ENCODE peak calls at places on chromosomes 16 and 17, in nine cellular contexts. R is NCI-H748 treated with DMSO at 0.1 percent for 48 hours; L is stimulated activated CD4-positive, alpha-beta T cell treated with anti-CD3 and anti-CD28 coated beads, Interleukin-15, amount 100 ng/mL, for 1 hour; D is ovary; S is thoracic aorta; A is cardiac muscle cell; X is CD8-positive, alpha-beta memory T cell; E is left ventricle myocardium inferior; C is stimulated activated effector memory CD8-positive, alpha-beta T cell treated with anti-CD3 and anti-CD28 coated beads, Interleukin-12 subunit alpha, Interleukin-12 subunit beta, amount 100 ng/mL, for 72 hours. M is an unnamed sample.

GRCh38 chr17:63698381-63698885 is 1.5 kb downstream of the LIMD2 start:
- DNase-seq in E (no peak), D (no peak), A (no peak), L (peak; percentile 26), X (peak; percentile 20), R (no peak), S (no peak), C (peak; percentile 71), M (no peak)

GRCh38 chr17:73142763-73143395 is 21.9 kb upstream of the SSTR2 start:
- DNase-seq in D (no peak), L (no peak), X (no peak), E (no peak), A (peak; percentile 57), C (no peak), S (no peak), R (no peak), M (no peak)

GRCh38 chr17:31919802-31920525 is 16.8 kb upstream of the SUZ12 start:
- DNase-seq in R (no peak), E (no peak), S (no peak), C (no peak), X (no peak), A (peak; percentile 41), L (no peak), D (no peak), M (no peak)

GRCh38 chr17:35164716-35165115 is 17.1 kb downstream of the UNC45B start:
- DNase-seq in L (no peak), C (no peak), A (no peak), X (no peak), S (no peak), E (no peak), D (no peak), R (no peak), M (no peak)

GRCh38 chr16:57372372-57373116 is at the start of gene CX3CL1:
- DNase-seq in E (peak; percentile 60), D (peak; percentile 34), A (peak; percentile 69), C (no peak), X (no peak), L (no peak), S (no peak), R (no peak), M (no peak)

GRCh38 chr17:19002805-19003542 is 1.6 kb downstream of the FAM83G start:
- DNase-seq in C (no peak), D (no peak), S (no peak), A (peak; percentile 27), E (no peak), R (no peak), L (no peak), X (no peak), M (no peak)

GRCh38 chr16:8569650-8570338 is 20.5 kb downstream of the TMEM114 start:
- DNase-seq in R (no peak), L (no peak), S (no peak), D (no peak), A (no peak), E (no peak), C (no peak), X (no peak), M (no peak)

GRCh38 chr17:17236295-17237025 is 508 bp downstream of the FLCN start:
- DNase-seq in A (peak; percentile 22), C (peak; percentile 58), E (no peak), L (no peak), X (peak; percentile 2), R (peak; percentile 50), D (no peak), S (no peak), M (no peak)

GRCh38 chr17:45143101-45143670 is 5.1 kb upstream of the HEXIM1 start:
- DNase-seq in E (peak; percentile 15), X (no peak), A (no peak), R (no peak), S (no peak), L (no peak), D (peak; percentile 48), C (no peak), M (no peak)

GRCh38 chr16:89317101-89317671 is 99.7 kb downstream of the ZNF778 start:
- DNase-seq in S (no peak), A (no peak), E (no peak), R (no peak), C (no peak), L (no peak), D (no peak), X (no peak), M (no peak)

GRCh38 chr17:45398800-45399199 is 33.9 kb downstream of the ARHGAP27 start:
- DNase-seq in C (no peak), A (no peak), R (no peak), E (no peak), S (no peak), D (no peak), X (no peak), L (no peak), M (no peak)

GRCh38 chr16:50323335-50324011 is 45.3 kb downstream of the BRD7 start:
- DNase-seq in S (no peak), C (no peak), R (no peak), L (no peak), X (no peak), A (peak; percentile 50), D (no peak), E (no peak), M (no peak)

GRCh38 chr17:57009737-57010445 is 32.0 kb downstream of the SCPEP1 start:
- DNase-seq in D (peak; percentile 30), A (peak; percentile 46), E (peak; percentile 25), X (no peak), C (peak; percentile 71), S (no peak), R (peak; percentile 43), L (peak; percentile 22), M (no peak)

GRCh38 chr17:7745748-7746470 is 28.4 kb downstream of the DNAH2 start:
- DNase-seq in R (no peak), X (no peak), D (peak; percentile 29), L (no peak), C (no peak), E (no peak), A (peak; percentile 97), S (no peak), M (peak; percentile 77)

GRCh38 chr16:66662445-66663194 is 33.9 kb downstream of the CMTM4 start:
- DNase-seq in C (no peak), E (no peak), R (no peak), A (peak; percentile 58), X (no peak), D (no peak), L (no peak), S (no peak), M (no peak)

GRCh38 chr17:44197980-44198720 is 1.5 kb downstream of the ATXN7L3 start:
- DNase-seq in L (no peak), X (peak; percentile 47), E (no peak), S (no peak), A (peak; percentile 53), R (no peak), D (peak; percentile 36), C (no peak), M (peak; percentile 21)

GRCh38 chr16:4110065-4110464 is 6.2 kb downstream of the ADCY9 start:
- DNase-seq in C (no peak), S (no peak), R (no peak), D (no peak), L (no peak), X (no peak), E (no peak), A (no peak), M (no peak)

GRCh38 chr17:66675991-66676371 is 158.9 kb upstream of the CACNG5 start:
- DNase-seq in S (no peak), A (no peak), E (no peak), X (no peak), R (no peak), C (no peak), D (no peak), L (no peak), M (no peak)

GRCh38 chr16:62625291-62625690 is 589.1 kb upstream of the CDH8 start:
- DNase-seq in S (no peak), X (no peak), D (no peak), C (no peak), A (no peak), E (no peak), R (no peak), L (no peak), M (no peak)

GRCh38 chr17:78806451-78806850 is 24.4 kb upstream of the CYTH1 start:
- DNase-seq in A (no peak), R (no peak), L (no peak), S (no peak), C (no peak), D (no peak), E (no peak), X (peak; percentile 70), M (no peak)

GRCh38 chr17:2935622-2936021 is 127.8 kb downstream of the OR1D5 start:
- DNase-seq in X (no peak), L (no peak), D (no peak), R (no peak), S (no peak), A (no peak), C (no peak), E (no peak), M (no peak)

GRCh38 chr17:38330941-38331411 is 12.8 kb downstream of the GPR179 start:
- DNase-seq in C (no peak), S (no peak), E (no peak), D (no peak), A (no peak), R (no peak), X (no peak), L (no peak), M (no peak)

GRCh38 chr17:35082073-35082657 is 18.7 kb upstream of the RFFL start:
- DNase-seq in X (no peak), C (no peak), E (no peak), D (no peak), S (no peak), L (no peak), A (peak; percentile 74), R (no peak), M (no peak)

M was measured in T1000.